ENCODE peak calls at places on chromosomes 1 and 21, in nine cellular contexts. W is transverse colon, H is A549, U is stomach, L is GM12878, B is suprapubic skin, F is ovary, I is H1, Z is tibial nerve. V is an unnamed sample.

GRCh38 chr1:201447911-201448871 is 20.8 kb downstream of the PHLDA3 start:
- DNase-seq in H (peak; percentile 84), L (no peak), I (peak; percentile 84), W (peak; percentile 82), U (peak; percentile 81), Z (peak; percentile 82), B (peak; percentile 89), F (peak; percentile 79), V (peak; percentile 94)

GRCh38 chr1:151710187-151710586 is 6.4 kb downstream of the CELF3 start:
- DNase-seq in L (no peak), W (no peak), U (no peak), F (no peak), H (no peak), B (no peak), Z (no peak), I (peak; percentile 75), V (peak; percentile 79)

GRCh38 chr1:12549106-12549459 is 68.9 kb downstream of the DHRS3 start:
- DNase-seq in F (peak; percentile 83), I (no peak), L (no peak), B (peak; percentile 86), H (peak; percentile 50), U (no peak), Z (no peak), W (peak; percentile 38), V (peak; percentile 84)

GRCh38 chr1:205286335-205286950 is 35.1 kb downstream of the NUAK2 start:
- DNase-seq in W (peak; percentile 75), U (peak; percentile 40), I (no peak), B (no peak), F (no peak), L (peak; percentile 84), H (no peak), Z (no peak), V (no peak)

GRCh38 chr1:156543066-156543465 is 29.3 kb downstream of the IQGAP3 start:
- DNase-seq in W (no peak), U (no peak), I (no peak), Z (no peak), B (no peak), F (no peak), H (no peak), L (no peak), V (no peak)

GRCh38 chr1:167565922-167566321 is 12.4 kb upstream of the CREG1 start:
- DNase-seq in I (no peak), L (no peak), F (no peak), W (no peak), H (no peak), B (no peak), U (no peak), Z (no peak), V (no peak)

GRCh38 chr1:244214009-244214967 is 163.2 kb downstream of the ZBTB18 start:
- DNase-seq in U (no peak), B (no peak), W (peak; percentile 10), I (no peak), H (peak; percentile 86), L (no peak), Z (no peak), F (no peak), V (no peak)

GRCh38 chr1:245587435-245588105 is 432.8 kb downstream of the KIF26B start:
- DNase-seq in B (no peak), L (no peak), H (no peak), U (no peak), I (no peak), F (no peak), W (no peak), Z (no peak), V (no peak)

GRCh38 chr21:42411197-42411869 is 7.6 kb downstream of the UBASH3A start:
- DNase-seq in B (no peak), L (no peak), W (no peak), U (no peak), F (no peak), I (no peak), H (peak; percentile 25), Z (no peak), V (peak; percentile 62)

GRCh38 chr1:208990456-208990855 is 593.1 kb upstream of the CAMK1G start:
- DNase-seq in L (no peak), H (no peak), B (no peak), F (no peak), W (no peak), I (no peak), Z (no peak), U (no peak), V (no peak)

GRCh38 chr1:221766210-221766609 is 24.3 kb upstream of the DUSP10 start:
- DNase-seq in W (no peak), L (no peak), F (no peak), U (no peak), Z (no peak), I (no peak), H (no peak), B (no peak), V (no peak)

GRCh38 chr1:25647863-25648262 is 31.3 kb downstream of the MAN1C1 start:
- DNase-seq in L (no peak), Z (no peak), F (no peak), H (no peak), B (no peak), W (no peak), I (peak; percentile 36), U (no peak), V (no peak)

GRCh38 chr1:53303651-53304515 is 24.0 kb downstream of the LRP8 start:
- DNase-seq in L (no peak), U (no peak), W (no peak), F (no peak), I (no peak), H (no peak), Z (no peak), B (no peak), V (no peak)

GRCh38 chr1:31408788-31409318 is 4.2 kb upstream of the SERINC2 start:
- DNase-seq in L (no peak), F (no peak), Z (no peak), H (no peak), I (no peak), B (no peak), W (no peak), U (no peak), V (no peak)

GRCh38 chr1:235409045-235409820 is 42.0 kb downstream of the TBCE start:
- DNase-seq in W (no peak), Z (no peak), L (no peak), U (no peak), H (peak; percentile 35), I (no peak), B (no peak), F (no peak), V (no peak)

GRCh38 chr1:204462229-204462561 is 32.4 kb downstream of the PIK3C2B start:
- DNase-seq in I (no peak), F (no peak), U (no peak), H (no peak), Z (no peak), B (no peak), L (no peak), W (no peak), V (peak; percentile 50)

GRCh38 chr1:21334214-21335087 is 44.2 kb upstream of the ECE1 start:
- DNase-seq in U (peak; percentile 76), L (peak; percentile 91), H (peak; percentile 65), I (peak; percentile 89), W (peak; percentile 83), Z (peak; percentile 61), F (peak; percentile 80), B (no peak), V (peak; percentile 63)
- TF ChIP-seq EP300 in U (no peak), L (peak; percentile 11), H (no peak), I (no peak), W (no peak), Z (peak; percentile 51), F (no peak), B (no peak), V (no peak)

DNA sequence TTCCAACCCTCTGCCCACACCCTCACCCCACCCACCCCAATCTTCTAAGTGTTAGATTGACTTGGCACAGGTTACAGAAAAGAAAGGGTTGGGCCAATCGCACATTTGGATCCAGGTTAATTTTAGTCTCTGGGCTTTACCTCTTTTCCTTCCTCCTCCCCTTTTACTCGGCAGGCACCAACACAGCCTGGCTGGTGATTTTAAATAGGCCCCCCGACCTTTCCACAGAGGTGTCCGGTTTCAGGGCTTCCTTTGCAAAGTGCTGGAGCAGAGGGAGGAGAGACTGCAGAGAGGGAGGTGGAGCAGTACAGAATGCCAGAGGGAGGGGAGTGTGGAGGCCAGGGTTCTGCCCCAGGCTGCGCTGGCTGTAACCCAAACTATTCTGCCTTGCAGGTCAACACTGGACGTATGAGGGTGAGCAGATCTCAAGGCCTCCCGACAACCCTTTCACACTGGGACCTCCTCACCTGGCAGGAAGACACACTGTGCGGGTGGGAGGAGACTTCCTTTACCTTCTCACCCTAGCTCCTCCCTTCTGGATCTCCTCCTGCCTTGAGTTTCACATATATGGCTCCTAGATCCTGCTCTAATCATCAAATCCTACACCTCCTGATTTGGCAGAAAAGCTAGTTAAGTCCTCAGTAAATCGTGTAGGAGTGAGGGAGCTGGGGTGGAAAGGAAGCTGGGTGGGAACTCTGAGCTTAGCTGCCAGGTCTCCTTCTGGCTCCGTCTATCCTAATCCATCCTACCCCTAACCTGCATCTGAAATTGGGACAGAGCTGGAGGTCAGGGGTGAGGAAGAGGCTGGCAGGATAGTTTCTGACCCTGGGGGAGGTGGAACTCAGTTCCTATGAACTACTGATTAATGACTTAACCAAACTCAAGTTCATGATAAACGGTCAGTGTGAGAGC is 2.4 kb downstream of the CA14 start:
- DNase-seq in Z (no peak), U (peak; percentile 78), B (no peak), W (peak; percentile 66), I (peak; percentile 81), H (no peak), F (peak; percentile 77), L (no peak), V (peak; percentile 66)
- TF ChIP-seq EP300 in Z (no peak), U (no peak), B (no peak), W (no peak), I (no peak), H (no peak), F (no peak), L (no peak), V (no peak)

GRCh38 chr1:32498751-32499150 is 33.9 kb downstream of the ZBTB8B start:
- DNase-seq in U (no peak), Z (no peak), I (no peak), F (no peak), W (no peak), B (no peak), L (no peak), H (no peak), V (no peak)

GRCh38 chr1:32503153-32503552 is 36.1 kb upstream of the ZBTB8A start:
- DNase-seq in W (no peak), H (no peak), U (no peak), I (no peak), Z (no peak), B (no peak), F (no peak), L (no peak), V (no peak)

GRCh38 chr1:32501865-32502264 is 37.0 kb downstream of the ZBTB8B start:
- DNase-seq in L (no peak), H (no peak), U (no peak), F (peak; percentile 71), Z (peak; percentile 62), W (no peak), B (no peak), I (no peak), V (no peak)

GRCh38 chr1:32496127-32496526 is 31.3 kb downstream of the ZBTB8B start:
- DNase-seq in W (no peak), B (no peak), L (no peak), H (no peak), I (no peak), Z (no peak), F (no peak), U (no peak), V (no peak)

GRCh38 chr1:32500387-32501209 is 35.7 kb downstream of the ZBTB8B start:
- DNase-seq in F (peak; percentile 77), B (peak; percentile 89), Z (peak; percentile 69), H (peak; percentile 63), I (peak; percentile 80), U (peak; percentile 70), W (peak; percentile 72), L (no peak), V (peak; percentile 83)
- TF ChIP-seq EP300 in F (no peak), B (no peak), Z (peak; percentile 25), H (no peak), I (no peak), U (no peak), W (no peak), L (no peak), V (no peak)

GRCh38 chr1:41599912-41600311 is 115.4 kb upstream of the EDN2 start:
- DNase-seq in H (peak; percentile 16), Z (no peak), F (no peak), B (no peak), L (no peak), W (no peak), U (no peak), I (no peak), V (no peak)
- TF ChIP-seq EP300 in H (no peak), Z (no peak), F (no peak), B (no peak), L (no peak), W (no peak), U (no peak), I (no peak), V (no peak)

V was measured in K562.